ENCODE peak calls at places on chromosomes 16 and 17, in six cellular contexts. S is heart right ventricle, F is neural crest cell, L is endothelial cell, U is AG04450, R is astrocyte of the spinal cord. M is an unnamed sample.

GRCh38 chr16:50573947-50574751 is 26.0 kb downstream of the NKD1 start:
- DNase-seq in L (no peak), S (no peak), U (no peak), R (no peak), F (no peak), M (no peak)

GRCh38 chr17:81926451-81927144 is 937 bp downstream of the MAFG start:
- DNase-seq in S (peak; percentile 85), L (peak; percentile 67), F (peak; percentile 51), U (peak; percentile 50), R (peak; percentile 72), M (peak; percentile 63)

GRCh38 chr16:70702624-70703023 is 16.8 kb upstream of the MTSS2 start:
- DNase-seq in R (no peak), S (no peak), L (no peak), F (no peak), U (no peak), M (no peak)

GRCh38 chr17:46024590-46024989 is 25.5 kb downstream of the STH start:
- DNase-seq in S (no peak), R (no peak), U (no peak), F (no peak), L (no peak), M (no peak)

GRCh38 chr17:40932608-40933007 is 4.8 kb downstream of the KRT23 start:
- DNase-seq in F (no peak), R (no peak), L (no peak), U (no peak), S (no peak), M (no peak)

GRCh38 chr17:82246365-82247174 is 17.7 kb downstream of the SLC16A3 start:
- DNase-seq in F (no peak), S (no peak), L (no peak), U (no peak), R (peak; percentile 81), M (no peak)

GRCh38 chr16:87778476-87778829 is 12.7 kb upstream of the KLHDC4 start:
- DNase-seq in L (no peak), R (no peak), U (no peak), F (no peak), S (no peak), M (no peak)

GRCh38 chr16:88976359-88977027 is 514 bp downstream of the CBFA2T3 start:
- DNase-seq in F (no peak), U (no peak), R (no peak), L (no peak), S (no peak), M (no peak)

GRCh38 chr16:3268294-3268693 is 11.9 kb upstream of the MEFV start:
- DNase-seq in R (no peak), L (no peak), F (no peak), U (no peak), S (no peak), M (no peak)

GRCh38 chr16:10987361-10988163 is 43.2 kb downstream of the CLEC16A start:
- DNase-seq in F (no peak), U (no peak), R (no peak), S (no peak), L (no peak), M (no peak)

M was measured in SK-N-DZ.